ENCODE peak calls at places on chromosomes 16 and 17, in six cellular contexts. L, C, R, U, O and S are unnamed samples.

GRCh38 chr16:46426336-46426735 is 194.8 kb downstream of the SHCBP1 start:
- DNase-seq in U (no peak), O (no peak), R (no peak), L (no peak), C (no peak), S (no peak)

GRCh38 chr17:40079545-40079944 is 16.8 kb downstream of the THRA start:
- DNase-seq in U (no peak), C (no peak), O (no peak), R (no peak), L (no peak), S (no peak)

GRCh38 chr17:67779098-67779672 is 46.1 kb upstream of the BPTF start:
- DNase-seq in R (no peak), O (peak; percentile 85), C (peak; percentile 29), U (peak; percentile 26), L (peak; percentile 67), S (peak; percentile 42)

GRCh38 chr16:29877266-29877961 is 14.4 kb upstream of the CDIPT start:
- DNase-seq in R (no peak), U (peak; percentile 41), O (peak; percentile 35), L (peak; percentile 3), C (peak; percentile 60), S (peak; percentile 37)

GRCh38 chr17:74892013-74892841 is 1.2 kb downstream of the FADS6 start:
- DNase-seq in C (no peak), L (no peak), R (no peak), U (no peak), O (no peak), S (no peak)

GRCh38 chr16:27582883-27583282 is 32.9 kb downstream of the KATNIP start:
- DNase-seq in L (no peak), R (no peak), C (no peak), U (no peak), O (no peak), S (no peak)

GRCh38 chr17:45230410-45230786 is 8.7 kb downstream of the FMNL1 start:
- DNase-seq in U (no peak), L (no peak), C (no peak), O (no peak), R (no peak), S (no peak)

GRCh38 chr17:29151567-29151966 is 28.6 kb downstream of the MYO18A start:
- DNase-seq in C (peak; percentile 61), L (no peak), U (no peak), R (no peak), O (peak; percentile 51), S (no peak)

GRCh38 chr16:76574651-76575050 is 297.4 kb downstream of the CNTNAP4 start:
- DNase-seq in R (no peak), U (no peak), O (no peak), C (peak; percentile 3), L (no peak), S (no peak)

GRCh38 chr16:56203052-56203451 is 11.8 kb downstream of the GNAO1 start:
- DNase-seq in U (peak; percentile 31), R (no peak), L (no peak), O (peak; percentile 28), C (peak; percentile 61), S (no peak)